ENCODE peak calls at places on chromosomes 5 and 9, in five cellular contexts. Q is pancreas, F is left ventricle myocardium inferior, X is brain microvascular endothelial cell, G is ovary. O is an unnamed sample.

GRCh38 chr5:13976223-13976622 is 31.7 kb upstream of the DNAH5 start:
- DNase-seq in Q (no peak), G (no peak), F (no peak), X (no peak), O (no peak)

GRCh38 chr5:148730272-148730954 is 76.1 kb upstream of the HTR4 start:
- DNase-seq in X (peak), F (no peak), Q (no peak), G (no peak), O (no peak)

GRCh38 chr9:101472891-101473290 is 37.3 kb upstream of the ALDOB start:
- DNase-seq in Q (no peak), G (no peak), X (no peak), F (no peak), O (no peak)

GRCh38 chr5:179312557-179313235 is 32.6 kb downstream of the ADAMTS2 start:
- DNase-seq in Q (peak), G (no peak), X (no peak), F (no peak), O (peak)

GRCh38 chr9:19408316-19408692 is 505 bp upstream of the ACER2 start:
- DNase-seq in X (no peak), F (peak), Q (peak), G (no peak), O (peak)

GRCh38 chr9:136074706-136075105 is 20.4 kb downstream of the NACC2 start:
- DNase-seq in Q (no peak), F (peak), X (no peak), G (no peak), O (no peak)

GRCh38 chr9:764105-764524 is 77.4 kb upstream of the DMRT1 start:
- DNase-seq in F (peak), X (peak), Q (peak), G (peak), O (peak)

GRCh38 chr5:36854402-36855140 is 22.0 kb upstream of the NIPBL start:
- DNase-seq in X (no peak), F (no peak), Q (no peak), G (peak), O (no peak)

GRCh38 chr9:131422241-131422792 is 28.4 kb downstream of the PRRC2B start:
- DNase-seq in F (peak), G (peak), X (no peak), Q (no peak), O (no peak)

GRCh38 chr5:149007174-149007573 is 55.7 kb downstream of the SH3TC2 start:
- DNase-seq in X (no peak), F (no peak), G (no peak), Q (no peak), O (no peak)

GRCh38 chr5:2754621-2755370 is 3.3 kb upstream of the IRX2 start:
- DNase-seq in G (no peak), F (no peak), X (no peak), Q (peak), O (no peak)

GRCh38 chr5:103918668-103919367 is 356.2 kb upstream of the NUDT12 start:
- DNase-seq in F (no peak), Q (no peak), G (no peak), X (peak), O (no peak)

GRCh38 chr5:96565843-96566242 is 96.3 kb upstream of the CAST start:
- DNase-seq in X (peak), Q (no peak), G (no peak), F (no peak), O (no peak)

GRCh38 chr5:13218518-13218917 is 726.0 kb downstream of the DNAH5 start:
- DNase-seq in F (no peak), Q (no peak), X (no peak), G (no peak), O (no peak)

GRCh38 chr5:37839441-37840035 is 303 bp downstream of the GDNF start:
- DNase-seq in X (peak), G (peak), F (peak), Q (peak), O (peak)

GRCh38 chr5:135235551-135236100 is 163.4 kb downstream of the MACROH2A1 start:
- DNase-seq in X (no peak), Q (no peak), G (no peak), F (no peak), O (no peak)

GRCh38 chr9:111952559-111952958 is 55.9 kb downstream of the UGCG start:
- DNase-seq in Q (no peak), X (peak), G (no peak), F (no peak), O (no peak)

GRCh38 chr5:177535125-177535524 is 18.4 kb upstream of the DDX41 start:
- DNase-seq in Q (no peak), X (no peak), F (no peak), G (no peak), O (no peak)

GRCh38 chr9:111582888-111583287 is 16.6 kb downstream of the PTGR1 start:
- DNase-seq in G (no peak), F (no peak), Q (no peak), X (peak), O (no peak)

GRCh38 chr5:1910081-1910760 is 27.5 kb upstream of the IRX4 start:
- DNase-seq in G (no peak), F (no peak), X (no peak), Q (no peak), O (no peak)

GRCh38 chr5:168992687-168993086 is 308.3 kb downstream of the SLIT3 start:
- DNase-seq in F (no peak), Q (no peak), X (no peak), G (no peak), O (no peak)

GRCh38 chr9:19934301-19934868 is 145.5 kb upstream of the SLC24A2 start:
- DNase-seq in X (peak), G (peak), F (peak), Q (peak), O (peak)

GRCh38 chr5:157361865-157362465 is 96.0 kb downstream of the CYFIP2 start:
- DNase-seq in X (peak), G (no peak), F (peak), Q (no peak), O (no peak)

GRCh38 chr5:10471672-10472071 is 30.0 kb downstream of the ROPN1L start:
- DNase-seq in Q (no peak), G (no peak), F (no peak), X (no peak), O (no peak)

GRCh38 chr9:33721674-33722358 is 73.5 kb upstream of the PRSS3 start:
- DNase-seq in X (peak), F (peak), G (peak), Q (peak), O (peak)

GRCh38 chr5:159094745-159095144 is 5.0 kb downstream of the EBF1 start:
- DNase-seq in G (peak), Q (no peak), F (peak), X (peak), O (peak)

GRCh38 chr5:63247651-63248050 is 669.0 kb downstream of the LRRC70 start:
- DNase-seq in X (peak), Q (no peak), F (no peak), G (no peak), O (no peak)

GRCh38 chr9:20197976-20198685 is 409.3 kb upstream of the SLC24A2 start:
- DNase-seq in X (no peak), F (no peak), G (no peak), Q (no peak), O (no peak)

GRCh38 chr9:70614786-70615565 is 200.5 kb upstream of the KLF9 start:
- DNase-seq in F (no peak), Q (no peak), X (no peak), G (no peak), O (peak)

GRCh38 chr9:127170652-127171051 is 48.2 kb upstream of the ANGPTL2 start:
- DNase-seq in X (no peak), Q (no peak), F (no peak), G (peak), O (no peak)

GRCh38 chr9:128733256-128733655 is 9.3 kb upstream of the ZDHHC12 start:
- DNase-seq in F (peak), Q (peak), G (peak), X (peak), O (peak)

GRCh38 chr5:52582313-52582712 is 205.4 kb upstream of the ITGA1 start:
- DNase-seq in G (no peak), F (no peak), Q (no peak), X (no peak), O (no peak)

GRCh38 chr9:94140791-94141790 is 56.8 kb downstream of the PTPDC1 start:
- DNase-seq in X (no peak), Q (no peak), F (peak), G (no peak), O (no peak)

GRCh38 chr9:136087741-136088480 is 7.2 kb downstream of the NACC2 start:
- DNase-seq in X (no peak), G (no peak), F (peak), Q (peak), O (no peak)

GRCh38 chr9:33082135-33082534 is 5.7 kb upstream of the SMU1 start:
- DNase-seq in G (no peak), F (no peak), Q (no peak), X (no peak), O (no peak)

GRCh38 chr9:75039006-75039405 is 10.9 kb upstream of the CARNMT1 start:
- DNase-seq in F (no peak), Q (no peak), G (no peak), X (no peak), O (no peak)

DNA sequence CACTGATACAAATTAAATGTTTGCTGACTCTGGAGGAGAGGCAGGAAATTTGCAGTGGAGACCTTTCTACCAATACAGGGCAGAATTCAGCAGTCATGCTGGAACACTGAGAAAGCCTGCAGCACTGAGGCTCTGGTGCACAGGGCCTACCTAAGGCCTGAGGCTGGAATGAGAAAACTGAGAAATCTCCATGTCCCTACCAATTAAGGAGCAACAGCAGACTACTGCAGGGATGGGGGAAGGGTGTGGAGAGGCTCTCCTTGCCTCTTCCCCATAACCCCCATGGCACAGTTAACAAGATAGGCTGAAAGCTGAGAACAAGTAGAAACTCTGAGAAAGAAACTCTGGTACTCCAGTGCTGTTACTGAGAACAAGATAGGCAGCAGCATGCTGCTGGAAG is 10.5 kb downstream of the FBXO4 start:
- DNase-seq in G (no peak), X (no peak), F (no peak), Q (no peak), O (no peak)
- H3K27ac ChIP-seq in G (no peak), X (no peak), F (no peak), Q (no peak), O (no peak)

GRCh38 chr9:133129001-133129799 is 8.2 kb upstream of the RALGDS start:
- DNase-seq in F (no peak), Q (peak), G (no peak), X (no peak), O (no peak)

GRCh38 chr9:133128152-133128551 is 7.1 kb upstream of the RALGDS start:
- DNase-seq in F (no peak), X (no peak), Q (no peak), G (no peak), O (no peak)

GRCh38 chr9:133131506-133131905 is 10.5 kb upstream of the RALGDS start:
- DNase-seq in X (no peak), F (no peak), G (no peak), Q (no peak), O (no peak)

GRCh38 chr9:133132174-133132573 is 11.1 kb upstream of the RALGDS start:
- DNase-seq in G (no peak), F (no peak), Q (peak), X (no peak), O (no peak)

GRCh38 chr9:133130721-133131244 is 9.7 kb upstream of the RALGDS start:
- DNase-seq in F (no peak), X (no peak), Q (peak), G (no peak), O (no peak)
- H3K27ac ChIP-seq in F (peak), X (no peak), Q (no peak), G (no peak), O (no peak)

GRCh38 chr5:55159763-55160492 is at the start of gene GPX8:
- DNase-seq in G (peak), F (no peak), X (peak), Q (no peak), O (no peak)
- H3K27ac ChIP-seq in G (peak), F (peak), X (peak), Q (peak), O (peak)

DNA sequence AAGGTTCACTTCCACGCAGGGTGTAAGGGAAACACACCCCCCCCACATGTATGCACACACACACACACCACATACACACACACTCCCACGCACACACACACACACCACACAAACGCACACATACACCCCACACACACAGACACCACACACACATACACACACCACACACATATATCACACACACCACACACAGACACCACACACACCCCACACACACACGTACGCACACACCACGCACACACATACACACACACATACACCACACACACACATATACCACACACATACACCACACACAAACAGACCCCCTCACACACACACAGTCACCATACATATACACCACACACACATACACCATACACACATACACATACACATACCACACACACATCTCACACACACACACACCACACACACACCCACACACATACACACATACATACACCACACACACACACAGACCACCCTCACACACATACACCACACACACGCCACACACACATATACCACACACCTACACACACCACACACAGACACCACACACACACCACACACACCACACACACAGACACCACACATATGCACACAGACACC is 44.3 kb upstream of the NEURL1B start:
- DNase-seq in Q (no peak), G (no peak), X (no peak), F (no peak), O (no peak)
- H3K27ac ChIP-seq in Q (no peak), G (no peak), X (no peak), F (no peak), O (no peak)

DNA sequence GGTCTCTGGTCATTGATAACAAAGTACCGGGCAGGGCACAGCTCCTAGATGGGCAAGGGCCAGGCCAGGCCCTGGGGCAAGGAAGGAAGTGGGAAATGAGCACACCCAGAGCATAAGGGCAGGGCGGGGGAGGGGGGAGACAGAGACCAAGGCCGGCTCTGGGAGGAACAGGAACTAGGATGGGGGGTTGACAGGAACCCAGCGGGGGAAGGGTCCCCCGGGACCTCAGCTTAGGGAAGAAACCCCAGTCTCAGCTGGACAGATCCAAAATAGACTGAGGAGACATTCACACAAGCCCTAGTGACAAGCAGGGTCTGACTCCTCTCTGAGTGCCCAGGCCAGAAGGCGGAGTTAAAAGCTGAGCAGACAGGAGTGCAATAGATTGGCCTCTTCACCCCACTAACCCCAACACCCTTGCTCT is 731 bp downstream of the ATOSB start:
- DNase-seq in X (peak), Q (peak), F (peak), G (peak), O (peak)
- H3K27ac ChIP-seq in X (peak), Q (peak), F (peak), G (peak), O (peak)